ENCODE peak calls at places on chromosomes 3 and 15, in nine cellular contexts. One of them, this sample, is unnamed.

GRCh38 chr15:34609658-34610057 is 26.2 kb upstream of the GOLGA8B start:
- DNase-seq in stimulated activated CD4-positive, alpha-beta T cell treated with anti-CD3 and anti-CD28 coated beads, Interleukin-4, amount 100 ng/mL, for 24 hours: no peak
- DNase-seq in activated naive CD4-positive, alpha-beta T cell treated with anti-CD3 and anti-CD28 coated beads for 36 hours: peak
- DNase-seq in AML-193: no peak
- DNase-seq in mucosa of gallbladder: no peak
- DNase-seq in aorta: no peak
- DNase-seq in GDM1: no peak
- DNase-seq in frontal cortex: no peak
- DNase-seq in WTC11: no peak
- DNase-seq in this sample: no peak

GRCh38 chr3:88369767-88370166 is 220.0 kb downstream of the C3orf38 start:
- DNase-seq in mucosa of gallbladder: no peak
- DNase-seq in GDM1: no peak
- DNase-seq in activated naive CD4-positive, alpha-beta T cell treated with anti-CD3 and anti-CD28 coated beads for 36 hours: no peak
- DNase-seq in frontal cortex: no peak
- DNase-seq in stimulated activated CD4-positive, alpha-beta T cell treated with anti-CD3 and anti-CD28 coated beads, Interleukin-4, amount 100 ng/mL, for 24 hours: no peak
- DNase-seq in AML-193: no peak
- DNase-seq in WTC11: no peak
- DNase-seq in aorta: no peak
- DNase-seq in this sample: no peak

GRCh38 chr3:30437172-30437571 is 169.2 kb upstream of the TGFBR2 start:
- DNase-seq in activated naive CD4-positive, alpha-beta T cell treated with anti-CD3 and anti-CD28 coated beads for 36 hours: no peak
- DNase-seq in GDM1: no peak
- DNase-seq in mucosa of gallbladder: no peak
- DNase-seq in WTC11: no peak
- DNase-seq in aorta: peak
- DNase-seq in frontal cortex: peak
- DNase-seq in stimulated activated CD4-positive, alpha-beta T cell treated with anti-CD3 and anti-CD28 coated beads, Interleukin-4, amount 100 ng/mL, for 24 hours: no peak
- DNase-seq in AML-193: no peak
- DNase-seq in this sample: no peak

GRCh38 chr15:81297580-81298575 is 26.1 kb downstream of the STARD5 start:
- DNase-seq in mucosa of gallbladder: no peak
- DNase-seq in AML-193: peak
- DNase-seq in stimulated activated CD4-positive, alpha-beta T cell treated with anti-CD3 and anti-CD28 coated beads, Interleukin-4, amount 100 ng/mL, for 24 hours: peak
- DNase-seq in GDM1: no peak
- DNase-seq in aorta: peak
- DNase-seq in WTC11: no peak
- DNase-seq in activated naive CD4-positive, alpha-beta T cell treated with anti-CD3 and anti-CD28 coated beads for 36 hours: peak
- DNase-seq in frontal cortex: no peak
- DNase-seq in this sample: no peak

GRCh38 chr3:126751611-126752302 is 47.7 kb downstream of the CHCHD6 start:
- DNase-seq in AML-193: no peak
- DNase-seq in activated naive CD4-positive, alpha-beta T cell treated with anti-CD3 and anti-CD28 coated beads for 36 hours: no peak
- DNase-seq in GDM1: no peak
- DNase-seq in stimulated activated CD4-positive, alpha-beta T cell treated with anti-CD3 and anti-CD28 coated beads, Interleukin-4, amount 100 ng/mL, for 24 hours: no peak
- DNase-seq in mucosa of gallbladder: no peak
- DNase-seq in frontal cortex: no peak
- DNase-seq in aorta: no peak
- DNase-seq in WTC11: peak
- DNase-seq in this sample: no peak

GRCh38 chr15:70569139-70569717 is 194.1 kb downstream of the UACA start:
- DNase-seq in frontal cortex: peak
- DNase-seq in GDM1: no peak
- DNase-seq in WTC11: no peak
- DNase-seq in stimulated activated CD4-positive, alpha-beta T cell treated with anti-CD3 and anti-CD28 coated beads, Interleukin-4, amount 100 ng/mL, for 24 hours: no peak
- DNase-seq in activated naive CD4-positive, alpha-beta T cell treated with anti-CD3 and anti-CD28 coated beads for 36 hours: no peak
- DNase-seq in aorta: no peak
- DNase-seq in AML-193: peak
- DNase-seq in mucosa of gallbladder: peak
- DNase-seq in this sample: no peak

GRCh38 chr15:58179741-58180381 is 41.7 kb downstream of the AQP9 start:
- DNase-seq in stimulated activated CD4-positive, alpha-beta T cell treated with anti-CD3 and anti-CD28 coated beads, Interleukin-4, amount 100 ng/mL, for 24 hours: no peak
- DNase-seq in mucosa of gallbladder: no peak
- DNase-seq in WTC11: no peak
- DNase-seq in GDM1: no peak
- DNase-seq in activated naive CD4-positive, alpha-beta T cell treated with anti-CD3 and anti-CD28 coated beads for 36 hours: no peak
- DNase-seq in frontal cortex: no peak
- DNase-seq in aorta: no peak
- DNase-seq in AML-193: no peak
- DNase-seq in this sample: no peak

GRCh38 chr3:139558351-139559170 is 19.0 kb upstream of the RBP1 start:
- DNase-seq in stimulated activated CD4-positive, alpha-beta T cell treated with anti-CD3 and anti-CD28 coated beads, Interleukin-4, amount 100 ng/mL, for 24 hours: no peak
- DNase-seq in AML-193: no peak
- DNase-seq in activated naive CD4-positive, alpha-beta T cell treated with anti-CD3 and anti-CD28 coated beads for 36 hours: no peak
- DNase-seq in frontal cortex: no peak
- DNase-seq in aorta: no peak
- DNase-seq in mucosa of gallbladder: no peak
- DNase-seq in GDM1: no peak
- DNase-seq in WTC11: no peak
- DNase-seq in this sample: no peak

GRCh38 chr3:17033516-17034168 is 148.9 kb downstream of the PLCL2 start:
- DNase-seq in aorta: no peak
- DNase-seq in activated naive CD4-positive, alpha-beta T cell treated with anti-CD3 and anti-CD28 coated beads for 36 hours: no peak
- DNase-seq in WTC11: no peak
- DNase-seq in AML-193: peak
- DNase-seq in stimulated activated CD4-positive, alpha-beta T cell treated with anti-CD3 and anti-CD28 coated beads, Interleukin-4, amount 100 ng/mL, for 24 hours: peak
- DNase-seq in GDM1: no peak
- DNase-seq in mucosa of gallbladder: no peak
- DNase-seq in frontal cortex: no peak
- DNase-seq in this sample: no peak

GRCh38 chr3:15936347-15936746 is 138.6 kb upstream of the ANKRD28 start:
- DNase-seq in mucosa of gallbladder: no peak
- DNase-seq in GDM1: no peak
- DNase-seq in stimulated activated CD4-positive, alpha-beta T cell treated with anti-CD3 and anti-CD28 coated beads, Interleukin-4, amount 100 ng/mL, for 24 hours: no peak
- DNase-seq in frontal cortex: no peak
- DNase-seq in aorta: no peak
- DNase-seq in WTC11: no peak
- DNase-seq in AML-193: no peak
- DNase-seq in activated naive CD4-positive, alpha-beta T cell treated with anti-CD3 and anti-CD28 coated beads for 36 hours: no peak
- DNase-seq in this sample: no peak

GRCh38 chr3:78951546-78951945 is 816.3 kb downstream of the ROBO1 start:
- DNase-seq in stimulated activated CD4-positive, alpha-beta T cell treated with anti-CD3 and anti-CD28 coated beads, Interleukin-4, amount 100 ng/mL, for 24 hours: no peak
- DNase-seq in AML-193: no peak
- DNase-seq in activated naive CD4-positive, alpha-beta T cell treated with anti-CD3 and anti-CD28 coated beads for 36 hours: no peak
- DNase-seq in mucosa of gallbladder: no peak
- DNase-seq in WTC11: no peak
- DNase-seq in GDM1: no peak
- DNase-seq in aorta: no peak
- DNase-seq in frontal cortex: no peak
- DNase-seq in this sample: no peak

GRCh38 chr15:51907136-51907862 is 64.3 kb downstream of the LEO1 start:
- DNase-seq in WTC11: no peak
- DNase-seq in mucosa of gallbladder: peak
- DNase-seq in aorta: no peak
- DNase-seq in stimulated activated CD4-positive, alpha-beta T cell treated with anti-CD3 and anti-CD28 coated beads, Interleukin-4, amount 100 ng/mL, for 24 hours: no peak
- DNase-seq in GDM1: no peak
- DNase-seq in frontal cortex: no peak
- DNase-seq in activated naive CD4-positive, alpha-beta T cell treated with anti-CD3 and anti-CD28 coated beads for 36 hours: no peak
- DNase-seq in AML-193: no peak
- DNase-seq in this sample: no peak

GRCh38 chr3:24156466-24156865 is 211.4 kb downstream of the NR1D2 start:
- DNase-seq in AML-193: no peak
- DNase-seq in WTC11: no peak
- DNase-seq in activated naive CD4-positive, alpha-beta T cell treated with anti-CD3 and anti-CD28 coated beads for 36 hours: peak
- DNase-seq in GDM1: no peak
- DNase-seq in aorta: no peak
- DNase-seq in mucosa of gallbladder: no peak
- DNase-seq in stimulated activated CD4-positive, alpha-beta T cell treated with anti-CD3 and anti-CD28 coated beads, Interleukin-4, amount 100 ng/mL, for 24 hours: no peak
- DNase-seq in frontal cortex: no peak
- DNase-seq in this sample: no peak

GRCh38 chr15:55318588-55319494 is at the start of the genes PIGB and PIGBOS1:
- DNase-seq in activated naive CD4-positive, alpha-beta T cell treated with anti-CD3 and anti-CD28 coated beads for 36 hours: peak
- DNase-seq in GDM1: peak
- DNase-seq in WTC11: peak
- DNase-seq in frontal cortex: peak
- DNase-seq in stimulated activated CD4-positive, alpha-beta T cell treated with anti-CD3 and anti-CD28 coated beads, Interleukin-4, amount 100 ng/mL, for 24 hours: peak
- DNase-seq in mucosa of gallbladder: peak
- DNase-seq in aorta: peak
- DNase-seq in AML-193: peak
- DNase-seq in this sample: peak

GRCh38 chr3:174533286-174533685 is 325.8 kb upstream of the NAALADL2 start:
- DNase-seq in WTC11: no peak
- DNase-seq in aorta: no peak
- DNase-seq in mucosa of gallbladder: no peak
- DNase-seq in AML-193: no peak
- DNase-seq in frontal cortex: no peak
- DNase-seq in activated naive CD4-positive, alpha-beta T cell treated with anti-CD3 and anti-CD28 coated beads for 36 hours: no peak
- DNase-seq in stimulated activated CD4-positive, alpha-beta T cell treated with anti-CD3 and anti-CD28 coated beads, Interleukin-4, amount 100 ng/mL, for 24 hours: no peak
- DNase-seq in GDM1: no peak
- DNase-seq in this sample: no peak

GRCh38 chr15:66657062-66658020 is 44.7 kb upstream of the SMAD6 start:
- DNase-seq in AML-193: no peak
- DNase-seq in GDM1: no peak
- DNase-seq in WTC11: no peak
- DNase-seq in aorta: peak
- DNase-seq in frontal cortex: no peak
- DNase-seq in activated naive CD4-positive, alpha-beta T cell treated with anti-CD3 and anti-CD28 coated beads for 36 hours: no peak
- DNase-seq in mucosa of gallbladder: no peak
- DNase-seq in stimulated activated CD4-positive, alpha-beta T cell treated with anti-CD3 and anti-CD28 coated beads, Interleukin-4, amount 100 ng/mL, for 24 hours: no peak
- DNase-seq in this sample: no peak

GRCh38 chr3:39144748-39145380 is 8.5 kb downstream of the CSRNP1 start:
- DNase-seq in WTC11: no peak
- DNase-seq in AML-193: no peak
- DNase-seq in stimulated activated CD4-positive, alpha-beta T cell treated with anti-CD3 and anti-CD28 coated beads, Interleukin-4, amount 100 ng/mL, for 24 hours: no peak
- DNase-seq in mucosa of gallbladder: no peak
- DNase-seq in activated naive CD4-positive, alpha-beta T cell treated with anti-CD3 and anti-CD28 coated beads for 36 hours: no peak
- DNase-seq in frontal cortex: no peak
- DNase-seq in aorta: no peak
- DNase-seq in GDM1: no peak
- DNase-seq in this sample: no peak

GRCh38 chr15:31483924-31484368 is 157.3 kb downstream of the KLF13 start:
- DNase-seq in WTC11: peak
- DNase-seq in aorta: no peak
- DNase-seq in AML-193: no peak
- DNase-seq in activated naive CD4-positive, alpha-beta T cell treated with anti-CD3 and anti-CD28 coated beads for 36 hours: peak
- DNase-seq in frontal cortex: no peak
- DNase-seq in GDM1: no peak
- DNase-seq in mucosa of gallbladder: no peak
- DNase-seq in stimulated activated CD4-positive, alpha-beta T cell treated with anti-CD3 and anti-CD28 coated beads, Interleukin-4, amount 100 ng/mL, for 24 hours: no peak
- DNase-seq in this sample: no peak

GRCh38 chr3:83321891-83322290 is 1560.4 kb upstream of the GBE1 start:
- DNase-seq in aorta: no peak
- DNase-seq in frontal cortex: no peak
- DNase-seq in WTC11: no peak
- DNase-seq in GDM1: no peak
- DNase-seq in stimulated activated CD4-positive, alpha-beta T cell treated with anti-CD3 and anti-CD28 coated beads, Interleukin-4, amount 100 ng/mL, for 24 hours: no peak
- DNase-seq in activated naive CD4-positive, alpha-beta T cell treated with anti-CD3 and anti-CD28 coated beads for 36 hours: no peak
- DNase-seq in AML-193: no peak
- DNase-seq in mucosa of gallbladder: no peak
- DNase-seq in this sample: no peak

GRCh38 chr3:64732570-64732969 is 44.8 kb upstream of the ADAMTS9 start:
- DNase-seq in aorta: no peak
- DNase-seq in WTC11: no peak
- DNase-seq in AML-193: no peak
- DNase-seq in mucosa of gallbladder: no peak
- DNase-seq in activated naive CD4-positive, alpha-beta T cell treated with anti-CD3 and anti-CD28 coated beads for 36 hours: no peak
- DNase-seq in stimulated activated CD4-positive, alpha-beta T cell treated with anti-CD3 and anti-CD28 coated beads, Interleukin-4, amount 100 ng/mL, for 24 hours: no peak
- DNase-seq in GDM1: no peak
- DNase-seq in frontal cortex: no peak
- DNase-seq in this sample: no peak

GRCh38 chr3:7618606-7619005 is 757.7 kb downstream of the GRM7 start:
- DNase-seq in WTC11: no peak
- DNase-seq in frontal cortex: no peak
- DNase-seq in mucosa of gallbladder: peak
- DNase-seq in GDM1: no peak
- DNase-seq in stimulated activated CD4-positive, alpha-beta T cell treated with anti-CD3 and anti-CD28 coated beads, Interleukin-4, amount 100 ng/mL, for 24 hours: no peak
- DNase-seq in aorta: no peak
- DNase-seq in AML-193: no peak
- DNase-seq in activated naive CD4-positive, alpha-beta T cell treated with anti-CD3 and anti-CD28 coated beads for 36 hours: no peak
- DNase-seq in this sample: no peak

GRCh38 chr15:38886315-38887163 is 321.9 kb upstream of the RASGRP1 start:
- DNase-seq in stimulated activated CD4-positive, alpha-beta T cell treated with anti-CD3 and anti-CD28 coated beads, Interleukin-4, amount 100 ng/mL, for 24 hours: no peak
- DNase-seq in frontal cortex: no peak
- DNase-seq in activated naive CD4-positive, alpha-beta T cell treated with anti-CD3 and anti-CD28 coated beads for 36 hours: no peak
- DNase-seq in mucosa of gallbladder: no peak
- DNase-seq in GDM1: no peak
- DNase-seq in AML-193: no peak
- DNase-seq in WTC11: no peak
- DNase-seq in aorta: no peak
- DNase-seq in this sample: no peak

GRCh38 chr3:127161236-127161635 is 31.7 kb upstream of the PRR23E start:
- DNase-seq in frontal cortex: no peak
- DNase-seq in GDM1: no peak
- DNase-seq in WTC11: no peak
- DNase-seq in activated naive CD4-positive, alpha-beta T cell treated with anti-CD3 and anti-CD28 coated beads for 36 hours: no peak
- DNase-seq in aorta: no peak
- DNase-seq in stimulated activated CD4-positive, alpha-beta T cell treated with anti-CD3 and anti-CD28 coated beads, Interleukin-4, amount 100 ng/mL, for 24 hours: no peak
- DNase-seq in AML-193: no peak
- DNase-seq in mucosa of gallbladder: no peak
- DNase-seq in this sample: no peak

GRCh38 chr15:67307889-67308597 is 53.5 kb downstream of the IQCH start:
- DNase-seq in activated naive CD4-positive, alpha-beta T cell treated with anti-CD3 and anti-CD28 coated beads for 36 hours: no peak
- DNase-seq in mucosa of gallbladder: no peak
- DNase-seq in stimulated activated CD4-positive, alpha-beta T cell treated with anti-CD3 and anti-CD28 coated beads, Interleukin-4, amount 100 ng/mL, for 24 hours: no peak
- DNase-seq in WTC11: no peak
- DNase-seq in aorta: no peak
- DNase-seq in AML-193: no peak
- DNase-seq in frontal cortex: no peak
- DNase-seq in GDM1: no peak
- DNase-seq in this sample: no peak

GRCh38 chr3:107368999-107369398 is 8.2 kb upstream of the CCDC54 start:
- DNase-seq in stimulated activated CD4-positive, alpha-beta T cell treated with anti-CD3 and anti-CD28 coated beads, Interleukin-4, amount 100 ng/mL, for 24 hours: no peak
- DNase-seq in GDM1: no peak
- DNase-seq in WTC11: no peak
- DNase-seq in frontal cortex: no peak
- DNase-seq in activated naive CD4-positive, alpha-beta T cell treated with anti-CD3 and anti-CD28 coated beads for 36 hours: no peak
- DNase-seq in AML-193: no peak
- DNase-seq in mucosa of gallbladder: no peak
- DNase-seq in aorta: no peak
- DNase-seq in this sample: no peak

GRCh38 chr15:23869391-23869790 is 182.3 kb upstream of the NDN start:
- DNase-seq in GDM1: no peak
- DNase-seq in aorta: no peak
- DNase-seq in mucosa of gallbladder: peak
- DNase-seq in WTC11: peak
- DNase-seq in frontal cortex: no peak
- DNase-seq in activated naive CD4-positive, alpha-beta T cell treated with anti-CD3 and anti-CD28 coated beads for 36 hours: no peak
- DNase-seq in stimulated activated CD4-positive, alpha-beta T cell treated with anti-CD3 and anti-CD28 coated beads, Interleukin-4, amount 100 ng/mL, for 24 hours: no peak
- DNase-seq in AML-193: no peak
- DNase-seq in this sample: peak

GRCh38 chr15:23035964-23036566 is 3.3 kb downstream of the TUBGCP5 start:
- DNase-seq in activated naive CD4-positive, alpha-beta T cell treated with anti-CD3 and anti-CD28 coated beads for 36 hours: peak
- DNase-seq in frontal cortex: peak
- DNase-seq in GDM1: peak
- DNase-seq in aorta: no peak
- DNase-seq in stimulated activated CD4-positive, alpha-beta T cell treated with anti-CD3 and anti-CD28 coated beads, Interleukin-4, amount 100 ng/mL, for 24 hours: peak
- DNase-seq in AML-193: peak
- DNase-seq in mucosa of gallbladder: peak
- DNase-seq in WTC11: peak
- DNase-seq in this sample: no peak

GRCh38 chr3:4866841-4867240 is 112.4 kb upstream of the BHLHE40 start:
- DNase-seq in stimulated activated CD4-positive, alpha-beta T cell treated with anti-CD3 and anti-CD28 coated beads, Interleukin-4, amount 100 ng/mL, for 24 hours: no peak
- DNase-seq in GDM1: no peak
- DNase-seq in frontal cortex: no peak
- DNase-seq in AML-193: no peak
- DNase-seq in mucosa of gallbladder: no peak
- DNase-seq in activated naive CD4-positive, alpha-beta T cell treated with anti-CD3 and anti-CD28 coated beads for 36 hours: peak
- DNase-seq in aorta: no peak
- DNase-seq in WTC11: no peak
- DNase-seq in this sample: no peak

GRCh38 chr3:16136042-16136441 is 38.4 kb upstream of the GALNT15 start:
- DNase-seq in mucosa of gallbladder: no peak
- DNase-seq in activated naive CD4-positive, alpha-beta T cell treated with anti-CD3 and anti-CD28 coated beads for 36 hours: no peak
- DNase-seq in frontal cortex: no peak
- DNase-seq in WTC11: no peak
- DNase-seq in aorta: no peak
- DNase-seq in AML-193: no peak
- DNase-seq in stimulated activated CD4-positive, alpha-beta T cell treated with anti-CD3 and anti-CD28 coated beads, Interleukin-4, amount 100 ng/mL, for 24 hours: no peak
- DNase-seq in GDM1: no peak
- DNase-seq in this sample: no peak

GRCh38 chr15:82597815-82598214 is 49.3 kb downstream of the CPEB1 start:
- DNase-seq in GDM1: no peak
- DNase-seq in aorta: no peak
- DNase-seq in WTC11: no peak
- DNase-seq in AML-193: no peak
- DNase-seq in frontal cortex: no peak
- DNase-seq in mucosa of gallbladder: no peak
- DNase-seq in stimulated activated CD4-positive, alpha-beta T cell treated with anti-CD3 and anti-CD28 coated beads, Interleukin-4, amount 100 ng/mL, for 24 hours: no peak
- DNase-seq in activated naive CD4-positive, alpha-beta T cell treated with anti-CD3 and anti-CD28 coated beads for 36 hours: no peak
- DNase-seq in this sample: no peak

GRCh38 chr15:100595964-100596363 is 6.0 kb downstream of the LINS1 start:
- DNase-seq in AML-193: no peak
- DNase-seq in frontal cortex: no peak
- DNase-seq in stimulated activated CD4-positive, alpha-beta T cell treated with anti-CD3 and anti-CD28 coated beads, Interleukin-4, amount 100 ng/mL, for 24 hours: no peak
- DNase-seq in GDM1: no peak
- DNase-seq in WTC11: no peak
- DNase-seq in activated naive CD4-positive, alpha-beta T cell treated with anti-CD3 and anti-CD28 coated beads for 36 hours: peak
- DNase-seq in aorta: no peak
- DNase-seq in mucosa of gallbladder: no peak
- DNase-seq in this sample: no peak